ENCODE peak calls at places on chromosome 10, in nine cellular contexts. T is adrenal gland, A is transverse colon, D is esophagus muscularis mucosa, E is heart left ventricle, N is body of pancreas, S is testis, I is stomach, Q is breast epithelium. J is an unnamed sample.

GRCh38 chr10:110546077-110546476 is 21.4 kb upstream of the SMC3 start:
- DNase-seq in T (no peak), A (no peak), D (peak; percentile 34), E (no peak), N (no peak), S (no peak), I (no peak), Q (no peak), J (no peak)

GRCh38 chr10:100866575-100867098 is 46.1 kb upstream of the SLF2 start:
- DNase-seq in T (no peak), A (no peak), D (no peak), E (no peak), N (no peak), S (no peak), I (no peak), Q (no peak), J (no peak)

GRCh38 chr10:99372546-99373271 is 43.6 kb downstream of the CNNM1 start:
- DNase-seq in T (no peak), A (no peak), D (no peak), E (no peak), N (no peak), S (no peak), I (no peak), Q (no peak), J (no peak)

GRCh38 chr10:24396396-24396795 is 187.5 kb downstream of the KIAA1217 start:
- DNase-seq in T (no peak), A (no peak), D (no peak), E (no peak), N (no peak), S (no peak), I (no peak), Q (no peak), J (no peak)

GRCh38 chr10:95519132-95519487 is 42.1 kb downstream of the SORBS1 start:
- DNase-seq in T (no peak), A (no peak), D (no peak), E (no peak), N (peak; percentile 83), S (no peak), I (peak; percentile 61), Q (no peak), J (no peak)

GRCh38 chr10:1653321-1653720 is 84.0 kb downstream of the ADARB2 start:
- DNase-seq in T (no peak), A (no peak), D (no peak), E (no peak), N (no peak), S (no peak), I (no peak), Q (no peak), J (peak; percentile 9)

GRCh38 chr10:97529685-97530465 is 31.2 kb downstream of the UBTD1 start:
- DNase-seq in T (no peak), A (no peak), D (no peak), E (no peak), N (no peak), S (no peak), I (no peak), Q (no peak), J (no peak)

GRCh38 chr10:110323503-110323902 is 18.8 kb upstream of the SMNDC1 start:
- DNase-seq in T (no peak), A (no peak), D (peak; percentile 87), E (no peak), N (no peak), S (no peak), I (no peak), Q (no peak), J (no peak)

GRCh38 chr10:128296608-128297007 is 170.4 kb upstream of the MKI67 start:
- DNase-seq in T (no peak), A (no peak), D (no peak), E (no peak), N (no peak), S (no peak), I (no peak), Q (no peak), J (no peak)

GRCh38 chr10:48594371-48594770 is 10.5 kb downstream of the ARHGAP22 start:
- DNase-seq in T (no peak), A (no peak), D (no peak), E (no peak), N (no peak), S (no peak), I (no peak), Q (no peak), J (no peak)

DNA sequence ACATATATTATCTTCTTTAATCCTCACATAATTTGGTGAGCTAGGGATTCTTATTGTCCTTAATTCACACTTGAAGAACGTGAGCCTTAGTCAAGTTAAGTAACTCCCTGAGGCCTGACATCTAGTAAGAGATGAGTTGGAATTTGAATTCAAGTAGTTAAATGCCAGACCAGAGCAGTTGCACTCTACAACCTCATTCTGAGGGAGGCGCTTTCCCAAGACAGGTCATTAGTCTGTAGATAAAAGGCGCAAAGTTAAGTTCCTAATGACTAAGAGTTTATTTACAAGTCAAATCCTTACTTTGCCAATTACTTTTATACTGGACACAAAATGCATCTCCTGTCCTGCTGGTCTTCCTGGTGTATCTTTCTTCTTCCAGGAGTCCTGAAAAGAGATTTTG is 3.6 kb upstream of the EXOC6 start:
- DNase-seq in T (no peak), A (no peak), D (no peak), E (no peak), N (no peak), S (no peak), I (no peak), Q (no peak), J (no peak)
- TF ChIP-seq CTCF in T (no peak), A (no peak), D (no peak), E (no peak), N (no peak), S (no peak), I (no peak), Q (no peak), J (no peak)

DNA sequence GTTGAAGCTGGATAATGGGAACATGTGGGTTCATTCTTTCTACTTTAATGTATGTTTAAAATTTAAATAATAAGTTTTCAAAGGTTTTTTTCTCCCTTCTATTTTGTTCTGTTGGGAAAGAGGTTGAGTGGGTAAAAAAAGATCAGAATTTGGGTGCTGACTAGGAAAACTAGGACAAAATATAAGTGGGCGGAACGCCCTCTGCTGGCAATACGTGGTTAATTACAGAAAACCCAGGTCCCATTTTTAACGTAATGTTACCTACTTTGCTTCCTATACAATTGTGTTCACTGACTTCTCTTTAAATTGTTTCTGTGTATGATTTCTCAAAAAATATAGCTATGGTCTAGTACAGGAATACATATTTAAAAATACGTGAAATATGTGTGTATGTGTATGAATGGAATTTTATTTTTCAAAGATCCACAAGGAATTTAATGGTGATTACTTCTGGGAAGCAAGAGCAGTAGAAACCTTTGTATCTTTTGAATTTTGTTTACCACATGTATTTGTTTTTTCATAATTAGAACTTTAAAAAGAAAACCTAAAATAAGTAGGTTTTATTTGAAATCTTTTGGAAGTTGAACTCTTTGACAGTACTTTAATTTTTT is 8.7 kb downstream of the ECD start:
- DNase-seq in T (peak; percentile 76), A (peak; percentile 61), D (no peak), E (no peak), N (peak; percentile 60), S (peak; percentile 64), I (peak; percentile 64), Q (peak; percentile 58), J (peak; percentile 46)
- TF ChIP-seq POLR2A in T (no peak), A (no peak), D (no peak), E (no peak), N (no peak), S (no peak), I (no peak), Q (no peak), J (no peak)

DNA sequence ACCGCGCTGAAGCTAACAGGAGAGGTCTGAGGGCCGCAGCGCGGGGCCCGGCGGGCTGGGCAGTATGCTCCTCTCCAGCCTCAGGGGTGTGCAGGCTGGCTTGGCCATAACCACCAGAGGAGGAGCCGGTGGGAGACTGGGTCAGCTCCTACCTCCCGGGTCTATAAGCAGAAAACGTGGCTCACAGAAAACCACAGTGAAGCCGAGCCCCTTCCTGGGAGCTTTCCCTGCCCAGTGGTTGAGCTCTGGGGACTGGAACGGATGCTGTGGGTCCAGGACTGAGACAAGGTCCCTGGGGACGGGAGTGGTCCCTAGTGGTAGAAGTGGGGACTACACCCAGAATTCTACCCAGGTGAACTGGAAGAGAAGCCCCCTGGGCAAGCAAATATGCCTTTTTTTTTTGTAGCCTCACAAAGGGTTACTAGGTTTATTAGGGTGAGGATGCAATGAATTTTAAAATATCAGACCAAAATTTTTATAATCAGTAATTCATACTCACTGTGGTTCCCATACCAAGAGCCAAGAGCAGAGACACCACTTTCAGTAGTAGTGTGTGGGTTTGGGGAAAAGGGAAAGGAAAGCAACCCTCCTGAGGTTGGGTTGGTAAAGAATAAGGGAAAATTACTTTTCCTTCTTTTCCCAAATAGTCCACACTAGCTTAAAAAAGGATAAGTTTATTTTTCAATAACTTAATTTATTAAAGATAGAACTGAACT is 67.9 kb upstream of the PRKCQ start:
- DNase-seq in T (peak; percentile 32), A (peak; percentile 39), D (no peak), E (no peak), N (peak; percentile 48), S (peak; percentile 62), I (peak; percentile 54), Q (no peak), J (peak; percentile 19)
- TF ChIP-seq CTCF in T (peak; percentile 14), A (peak; percentile 68), D (peak; percentile 52), E (peak; percentile 40), N (peak; percentile 50), S (no peak), I (peak; percentile 66), Q (peak; percentile 20), J (no peak)

DNA sequence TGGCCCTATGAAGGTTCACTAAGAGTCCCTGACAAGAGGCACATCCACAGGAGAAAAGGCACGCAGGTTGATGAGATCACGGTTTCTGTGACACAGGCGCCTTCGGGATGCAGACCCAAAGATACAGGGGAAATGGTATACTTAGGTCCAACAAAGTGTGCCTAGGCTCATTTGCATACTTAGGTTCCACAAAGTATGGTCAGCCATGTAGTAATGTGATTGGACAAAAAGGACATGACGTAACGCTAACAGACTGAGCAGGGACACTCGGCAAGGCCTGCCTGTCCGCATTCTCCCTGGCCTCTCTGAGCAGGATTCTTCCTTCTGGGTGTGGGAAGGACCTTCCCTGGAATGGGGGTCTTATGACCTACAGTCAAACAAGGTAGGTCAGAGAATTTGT is 190.6 kb downstream of the CELF2 start:
- DNase-seq in T (no peak), A (no peak), D (no peak), E (no peak), N (no peak), S (no peak), I (no peak), Q (no peak), J (no peak)
- TF ChIP-seq POLR2A in T (no peak), A (no peak), D (no peak), E (no peak), N (no peak), S (no peak), I (no peak), Q (no peak), J (no peak)

GRCh38 chr10:28794986-28795385 is 117.7 kb downstream of the BAMBI start:
- DNase-seq in T (no peak), A (no peak), D (no peak), E (no peak), N (no peak), S (no peak), I (no peak), Q (no peak), J (no peak)
- TF ChIP-seq CTCF in T (no peak), A (no peak), D (no peak), E (no peak), N (no peak), S (no peak), I (no peak), Q (no peak), J (no peak)

DNA sequence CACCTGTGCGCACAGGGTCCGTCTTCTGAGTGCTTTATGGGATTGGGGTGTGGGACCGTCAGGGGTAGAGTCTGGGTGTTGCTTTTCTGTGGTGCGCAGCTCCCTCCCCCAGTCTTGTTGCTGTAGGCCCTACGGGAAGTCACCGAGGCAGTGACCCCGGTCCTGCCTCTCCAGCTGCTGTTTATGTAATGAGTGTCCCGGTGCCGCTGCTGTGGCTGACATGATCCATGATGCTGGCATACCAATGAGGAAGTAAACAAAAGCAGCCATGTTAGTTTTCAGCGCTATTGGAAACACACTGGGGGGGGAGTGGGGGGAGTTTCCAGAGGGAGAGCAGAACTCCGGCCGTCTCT is 1.1 kb downstream of the TRIM8 start:
- DNase-seq in T (peak; percentile 88), A (peak; percentile 80), D (no peak), E (peak; percentile 84), N (peak; percentile 96), S (peak; percentile 71), I (peak; percentile 88), Q (peak; percentile 78), J (no peak)
- TF ChIP-seq POLR2A in T (no peak), A (peak; percentile 67), D (no peak), E (no peak), N (peak; percentile 96), S (no peak), I (no peak), Q (no peak), J (no peak)